ENCODE peak calls at places on chromosome 4, in eight cellular contexts. R, G, Q, F, O, N, P and V are unnamed samples.
A peak's percentile ranks its signal among the peaks of the same experiment; 100 is the strongest.

GRCh38 chr4:111283066-111283677 is 660.3 kb upstream of the PITX2 start:
- DNase-seq in R (peak; percentile 32), G (peak; percentile 12), Q (peak; percentile 7), F (peak; percentile 61), O (no peak), N (peak; percentile 21), P (peak; percentile 64), V (peak; percentile 46)

GRCh38 chr4:184575306-184575705 is 73.9 kb downstream of the CASP3 start:
- DNase-seq in R (no peak), G (no peak), Q (no peak), F (no peak), O (no peak), N (no peak), P (no peak), V (no peak)

GRCh38 chr4:39464886-39465501 is 6.1 kb downstream of the LIAS start:
- DNase-seq in R (peak; percentile 10), G (no peak), Q (peak; percentile 62), F (peak; percentile 99), O (no peak), N (no peak), P (peak; percentile 93), V (peak; percentile 55)

GRCh38 chr4:177010421-177010820 is 217.7 kb upstream of the VEGFC start:
- DNase-seq in R (no peak), G (no peak), Q (no peak), F (no peak), O (no peak), N (no peak), P (peak; percentile 62), V (no peak)

GRCh38 chr4:57639566-57640328 is 529.6 kb upstream of the IGFBP7 start:
- DNase-seq in R (no peak), G (no peak), Q (no peak), F (no peak), O (no peak), N (no peak), P (no peak), V (no peak)

GRCh38 chr4:118682928-118683327 is 2.3 kb upstream of the METTL14 start:
- DNase-seq in R (no peak), G (no peak), Q (peak; percentile 13), F (peak; percentile 6), O (peak; percentile 21), N (no peak), P (peak; percentile 47), V (peak; percentile 43)

GRCh38 chr4:120839974-120840751 is 82.4 kb downstream of the PRDM5 start:
- DNase-seq in R (no peak), G (no peak), Q (no peak), F (no peak), O (no peak), N (no peak), P (no peak), V (no peak)

GRCh38 chr4:138209094-138209493 is 33.1 kb downstream of the SLC7A11 start:
- DNase-seq in R (no peak), G (no peak), Q (no peak), F (no peak), O (no peak), N (no peak), P (no peak), V (no peak)

GRCh38 chr4:39469429-39470077 is 10.7 kb downstream of the LIAS start:
- DNase-seq in R (peak; percentile 79), G (peak; percentile 38), Q (peak; percentile 41), F (peak; percentile 89), O (peak; percentile 79), N (peak; percentile 42), P (peak; percentile 86), V (peak; percentile 46)

GRCh38 chr4:158750379-158750778 is 18.4 kb upstream of the FNIP2 start:
- DNase-seq in R (no peak), G (no peak), Q (no peak), F (peak; percentile 61), O (no peak), N (no peak), P (peak; percentile 55), V (no peak)

GRCh38 chr4:78268607-78269006 is 211.5 kb downstream of the FRAS1 start:
- DNase-seq in R (no peak), G (no peak), Q (no peak), F (no peak), O (no peak), N (no peak), P (no peak), V (no peak)

GRCh38 chr4:172648471-172648870 is 520.1 kb upstream of the GALNT7 start:
- DNase-seq in R (no peak), G (no peak), Q (no peak), F (no peak), O (no peak), N (no peak), P (peak; percentile 4), V (no peak)

GRCh38 chr4:83783179-83783578 is 247.3 kb downstream of the GPAT3 start:
- DNase-seq in R (no peak), G (no peak), Q (no peak), F (no peak), O (no peak), N (no peak), P (no peak), V (no peak)

GRCh38 chr4:16752150-16752549 is 146.3 kb downstream of the LDB2 start:
- DNase-seq in R (no peak), G (no peak), Q (no peak), F (peak; percentile 20), O (no peak), N (no peak), P (peak; percentile 48), V (no peak)

GRCh38 chr4:139986108-139986507 is 167.9 kb downstream of the MAML3 start:
- DNase-seq in R (no peak), G (no peak), Q (no peak), F (no peak), O (no peak), N (no peak), P (no peak), V (no peak)

GRCh38 chr4:146347822-146348221 is 133.5 kb downstream of the REELD1 start:
- DNase-seq in R (no peak), G (no peak), Q (no peak), F (no peak), O (no peak), N (no peak), P (no peak), V (no peak)

GRCh38 chr4:16569790-16570189 is 328.7 kb downstream of the LDB2 start:
- DNase-seq in R (no peak), G (no peak), Q (no peak), F (no peak), O (no peak), N (no peak), P (no peak), V (no peak)

GRCh38 chr4:180674629-180675367 is 1568.4 kb upstream of the TENM3 start:
- DNase-seq in R (no peak), G (no peak), Q (no peak), F (no peak), O (no peak), N (no peak), P (no peak), V (no peak)

GRCh38 chr4:77336411-77337142 is 179.6 kb downstream of the CCNG2 start:
- DNase-seq in R (no peak), G (no peak), Q (no peak), F (no peak), O (no peak), N (no peak), P (no peak), V (no peak)

GRCh38 chr4:63212075-63212474 is 1197.2 kb downstream of the TECRL start:
- DNase-seq in R (no peak), G (no peak), Q (no peak), F (no peak), O (no peak), N (no peak), P (no peak), V (no peak)